ENCODE peak calls at places on chromosome 7, in seven cellular contexts. P, S, I, A, E, V and G are unnamed samples.

GRCh38 chr7:12839508-12840153 is 152.2 kb downstream of the ARL4A start:
- DNase-seq in P (peak), S (no peak), I (peak), A (no peak), E (no peak), V (peak), G (peak)

GRCh38 chr7:25979605-25980004 is 172.4 kb upstream of the NFE2L3 start:
- DNase-seq in P (no peak), S (no peak), I (no peak), A (no peak), E (no peak), V (no peak), G (no peak)

GRCh38 chr7:136275794-136276193 is 298.6 kb upstream of the MTPN start:
- DNase-seq in P (no peak), S (no peak), I (no peak), A (peak), E (no peak), V (no peak), G (no peak)

GRCh38 chr7:134778941-134779740 is at the start of gene CALD1:
- DNase-seq in P (peak), S (peak), I (peak), A (peak), E (peak), V (peak), G (peak)

GRCh38 chr7:51045319-51046102 is 262.8 kb upstream of the GRB10 start:
- DNase-seq in P (no peak), S (peak), I (no peak), A (peak), E (peak), V (no peak), G (no peak)

GRCh38 chr7:152624218-152624617 is 51.7 kb downstream of the XRCC2 start:
- DNase-seq in P (no peak), S (no peak), I (no peak), A (no peak), E (no peak), V (no peak), G (no peak)

GRCh38 chr7:63040966-63041610 is 957.6 kb upstream of the ZNF722 start:
- DNase-seq in P (no peak), S (no peak), I (no peak), A (no peak), E (no peak), V (no peak), G (no peak)

GRCh38 chr7:32506266-32507054 is 11.2 kb downstream of the AVL9 start:
- DNase-seq in P (no peak), S (peak), I (no peak), A (peak), E (peak), V (no peak), G (no peak)

GRCh38 chr7:12884033-12884432 is 196.6 kb downstream of the ARL4A start:
- DNase-seq in P (no peak), S (peak), I (no peak), A (no peak), E (no peak), V (no peak), G (no peak)

GRCh38 chr7:20438665-20439376 is 108.1 kb downstream of the ITGB8 start:
- DNase-seq in P (no peak), S (no peak), I (no peak), A (no peak), E (peak), V (no peak), G (no peak)

GRCh38 chr7:123096434-123096833 is 100.9 kb upstream of the TAS2R16 start:
- DNase-seq in P (no peak), S (no peak), I (no peak), A (no peak), E (no peak), V (no peak), G (no peak)

GRCh38 chr7:134553976-134554375 is 5.1 kb downstream of the AKR1B15 start:
- DNase-seq in P (peak), S (peak), I (no peak), A (no peak), E (no peak), V (no peak), G (peak)

GRCh38 chr7:1244701-1245526 is 12.2 kb downstream of the UNCX start:
- DNase-seq in P (peak), S (no peak), I (no peak), A (no peak), E (no peak), V (no peak), G (no peak)

GRCh38 chr7:65269150-65269856 is 104.4 kb upstream of the ZNF92 start:
- DNase-seq in P (peak), S (peak), I (peak), A (peak), E (peak), V (peak), G (peak)

GRCh38 chr7:53485354-53485753 is 449.9 kb downstream of the POM121L12 start:
- DNase-seq in P (no peak), S (no peak), I (no peak), A (no peak), E (no peak), V (no peak), G (no peak)

GRCh38 chr7:75998038-75998437 is 3.6 kb upstream of the TMEM120A start:
- DNase-seq in P (no peak), S (no peak), I (no peak), A (no peak), E (no peak), V (no peak), G (no peak)

GRCh38 chr7:76003351-76003750 is 9.0 kb upstream of the TMEM120A start:
- DNase-seq in P (no peak), S (no peak), I (no peak), A (no peak), E (no peak), V (no peak), G (no peak)

GRCh38 chr7:76002822-76003221 is 8.4 kb upstream of the TMEM120A start:
- DNase-seq in P (no peak), S (no peak), I (no peak), A (no peak), E (no peak), V (no peak), G (no peak)

GRCh38 chr7:76000566-76000965 is 6.2 kb upstream of the TMEM120A start:
- DNase-seq in P (no peak), S (no peak), I (no peak), A (no peak), E (no peak), V (no peak), G (no peak)

DNA sequence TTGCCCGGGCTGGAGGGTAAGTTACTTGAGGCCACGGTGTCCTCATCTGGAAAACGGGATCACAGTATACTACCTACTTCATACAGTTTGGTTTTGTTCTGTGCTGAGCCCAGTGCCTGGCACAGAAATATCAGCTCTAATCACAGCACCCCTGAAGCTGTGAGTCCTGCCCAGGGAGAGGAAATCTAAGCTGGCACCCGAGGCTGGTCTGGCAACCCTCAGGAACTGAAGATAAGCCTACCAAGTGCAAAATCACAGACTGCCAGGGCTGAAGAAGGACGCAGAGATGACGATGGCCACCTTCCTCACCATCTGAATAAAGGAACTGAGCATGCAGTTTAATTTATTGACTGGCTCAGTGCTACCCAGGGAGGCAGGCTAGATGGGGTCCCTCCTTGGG is 7.7 kb upstream of the TMEM120A start:
- DNase-seq in P (no peak), S (no peak), I (no peak), A (no peak), E (no peak), V (no peak), G (no peak)
- H2BK5ac ChIP-seq in P (no peak), S (no peak), I (no peak), A (no peak), E (no peak), V (no peak), G (no peak)

GRCh38 chr7:93574646-93575554 is at the start of gene CALCR:
- DNase-seq in P (peak), S (no peak), I (peak), A (no peak), E (no peak), V (no peak), G (peak)
- H3K9ac ChIP-seq in P (peak), S (no peak), I (no peak), A (no peak), E (peak), V (no peak), G (peak)

GRCh38 chr7:86664991-86665390 is 21.3 kb downstream of the GRM3 start:
- DNase-seq in P (no peak), S (no peak), I (no peak), A (no peak), E (no peak), V (no peak), G (no peak)

GRCh38 chr7:86667732-86668131 is 24.0 kb downstream of the GRM3 start:
- DNase-seq in P (peak), S (no peak), I (no peak), A (no peak), E (no peak), V (no peak), G (peak)

GRCh38 chr7:86660950-86661462 is 17.3 kb downstream of the GRM3 start:
- DNase-seq in P (no peak), S (no peak), I (no peak), A (no peak), E (peak), V (no peak), G (no peak)

GRCh38 chr7:86665669-86666068 is 22.0 kb downstream of the GRM3 start:
- DNase-seq in P (no peak), S (no peak), I (no peak), A (no peak), E (no peak), V (no peak), G (no peak)

DNA sequence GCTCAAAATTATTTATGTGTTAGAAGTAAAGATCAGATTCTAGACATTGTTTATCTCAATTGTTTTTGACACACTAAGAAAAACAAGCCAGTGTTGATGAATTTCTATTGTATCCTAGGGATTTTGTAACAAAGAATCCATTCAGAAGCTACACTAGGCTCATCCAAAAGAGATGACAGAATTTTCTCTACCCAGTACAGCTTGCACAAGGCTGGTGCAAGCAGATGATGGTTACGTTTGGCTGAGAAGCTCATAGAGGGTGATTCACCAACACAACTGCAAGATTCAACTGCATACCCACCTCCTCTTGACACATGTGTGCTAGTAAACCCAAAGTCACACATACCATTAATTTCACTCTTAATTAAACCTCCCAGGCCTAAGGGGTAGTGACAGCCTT is 20.8 kb downstream of the GRM3 start:
- DNase-seq in P (no peak), S (no peak), I (no peak), A (no peak), E (no peak), V (no peak), G (no peak)
- H2BK5ac ChIP-seq in P (no peak), S (no peak), I (no peak), A (no peak), E (no peak), V (no peak), G (no peak)

GRCh38 chr7:24702674-24703235 is 54.5 kb downstream of the GSDME start:
- DNase-seq in P (no peak), S (peak), I (no peak), A (no peak), E (no peak), V (no peak), G (no peak)

GRCh38 chr7:24700446-24701044 is 56.7 kb downstream of the GSDME start:
- DNase-seq in P (peak), S (peak), I (no peak), A (no peak), E (peak), V (no peak), G (no peak)

GRCh38 chr7:24701899-24702235 is 55.4 kb downstream of the GSDME start:
- DNase-seq in P (no peak), S (no peak), I (no peak), A (no peak), E (no peak), V (no peak), G (no peak)

GRCh38 chr7:24703296-24703695 is 54.0 kb downstream of the GSDME start:
- DNase-seq in P (no peak), S (no peak), I (no peak), A (no peak), E (no peak), V (no peak), G (no peak)

GRCh38 chr7:24701232-24701898 is 55.9 kb downstream of the GSDME start:
- DNase-seq in P (peak), S (peak), I (no peak), A (peak), E (peak), V (no peak), G (no peak)
- H3K9ac ChIP-seq in P (no peak), S (no peak), I (no peak), A (no peak), E (no peak), V (no peak), G (no peak)

GRCh38 chr7:79570904-79571303 is 117.4 kb upstream of the MAGI2 start:
- DNase-seq in P (no peak), S (no peak), I (no peak), A (no peak), E (no peak), V (no peak), G (no peak)
- H2BK5ac ChIP-seq in P (no peak), S (no peak), I (no peak), A (no peak), E (no peak), V (no peak), G (no peak)